ENCODE peak calls at places on chromosomes 7 and 10, in four cellular contexts. W is GM12878, E is HepG2, N is SK-N-SH. D is an unnamed sample.
A peak's percentile ranks its signal among the peaks of the same experiment; 100 is the strongest.

GRCh38 chr7:98946389-98946788 is 68.1 kb downstream of the TRRAP start:
- DNase-seq in W (no peak), E (no peak), N (no peak), D (no peak)

GRCh38 chr10:13707156-13707881 is 120.6 kb downstream of the PRPF18 start:
- DNase-seq in W (no peak), E (peak; percentile 11), N (no peak), D (no peak)

GRCh38 chr10:116120688-116121087 is 152.3 kb downstream of the GFRA1 start:
- DNase-seq in W (no peak), E (no peak), N (no peak), D (no peak)

GRCh38 chr7:30472771-30473392 is 5.7 kb downstream of the NOD1 start:
- DNase-seq in W (no peak), E (no peak), N (no peak), D (no peak)

GRCh38 chr10:9922123-9922685 is 1095.5 kb upstream of the CELF2 start:
- DNase-seq in W (no peak), E (no peak), N (no peak), D (no peak)

GRCh38 chr7:150968056-150968455 is 10.1 kb downstream of the KCNH2 start:
- DNase-seq in W (no peak), E (no peak), N (no peak), D (no peak)

GRCh38 chr7:5248201-5248885 is 34.4 kb upstream of the SLC29A4 start:
- DNase-seq in W (no peak), E (no peak), N (no peak), D (no peak)

GRCh38 chr7:80942261-80943041 is 23.6 kb upstream of the SEMA3C start:
- DNase-seq in W (no peak), E (peak; percentile 61), N (peak; percentile 38), D (no peak)

GRCh38 chr10:12130237-12130872 is 878 bp downstream of the SEC61A2 start:
- DNase-seq in W (peak; percentile 40), E (peak; percentile 71), N (peak; percentile 78), D (no peak)

GRCh38 chr7:101614939-101615302 is 14.2 kb downstream of the MYL10 start:
- DNase-seq in W (no peak), E (no peak), N (no peak), D (no peak)

GRCh38 chr10:62726142-62726541 is 78.4 kb upstream of the ADO start:
- DNase-seq in W (no peak), E (no peak), N (no peak), D (no peak)

GRCh38 chr7:13016633-13017324 is 329.3 kb downstream of the ARL4A start:
- DNase-seq in W (no peak), E (peak; percentile 86), N (no peak), D (no peak)

GRCh38 chr10:96334888-96335526 is 23.8 kb downstream of the OPALIN start:
- DNase-seq in W (no peak), E (peak; percentile 44), N (peak; percentile 47), D (no peak)

DNA sequence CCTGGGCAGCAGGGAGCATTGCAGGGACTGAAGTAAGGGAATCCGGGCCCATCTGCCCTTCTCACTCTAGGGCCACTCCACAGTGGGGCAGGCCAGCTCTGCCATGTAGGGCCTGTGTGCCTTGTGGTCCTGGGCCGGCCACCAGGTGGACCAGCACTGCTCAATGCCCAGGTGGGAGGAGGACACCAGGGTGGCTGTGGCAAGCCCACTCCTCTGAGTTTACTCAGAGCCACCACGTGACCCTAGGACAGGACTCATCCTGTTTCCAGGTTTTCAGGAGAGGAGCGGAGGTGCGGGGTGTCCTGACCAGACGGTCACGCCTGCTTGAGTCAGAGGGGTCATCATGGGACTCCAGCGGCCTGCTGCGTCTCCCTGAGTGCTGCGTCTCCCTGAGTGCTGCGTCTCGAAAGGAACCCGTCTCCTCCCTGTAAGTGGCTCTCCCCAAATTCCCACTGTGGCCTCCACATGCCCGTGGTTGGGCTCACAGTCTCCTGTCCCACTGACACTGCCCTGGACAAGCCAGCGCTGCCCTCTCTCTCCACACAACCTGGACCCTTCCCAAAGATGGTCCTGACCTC is 2.9 kb downstream of the CFAP46 start:
- DNase-seq in W (no peak), E (no peak), N (no peak), D (no peak)
- TF ChIP-seq GABPA in W (no peak), E (no peak), N (no peak), D (no peak)

DNA sequence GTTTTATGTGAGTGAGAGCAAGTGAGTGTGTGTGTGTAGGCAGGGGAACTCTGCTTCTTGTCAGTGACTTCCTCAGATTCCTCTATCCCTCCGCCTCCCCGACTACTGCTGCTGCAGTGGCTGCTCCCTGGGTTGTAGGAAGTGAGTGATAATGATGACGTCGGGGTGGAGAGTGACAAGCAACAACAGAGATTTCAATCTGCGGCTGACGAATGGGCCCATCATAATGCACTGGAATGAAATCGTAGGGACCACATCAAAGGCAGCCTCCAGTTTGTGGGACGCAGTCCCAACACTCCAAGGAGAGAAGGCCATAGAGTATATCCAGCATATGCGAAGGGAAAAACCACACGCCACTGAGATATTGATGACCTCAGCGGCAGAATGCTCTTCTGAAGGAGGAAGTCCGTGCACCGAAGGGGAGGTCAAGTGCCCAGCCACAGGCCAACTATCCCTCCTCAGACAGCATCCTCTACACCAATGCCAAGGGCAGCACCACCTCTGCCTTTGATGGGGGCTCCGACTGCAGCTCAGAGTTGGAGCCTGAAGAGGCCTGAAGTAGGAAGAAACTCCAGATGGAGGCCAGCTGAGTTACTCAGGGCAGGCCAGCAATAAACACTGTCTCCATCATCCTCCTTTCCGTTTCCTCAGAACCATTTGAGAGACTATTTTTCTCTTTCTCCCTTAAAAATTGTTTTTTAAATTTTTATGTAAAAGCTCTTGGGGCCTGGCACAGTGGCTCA is 11.3 kb upstream of the STMP1 start:
- DNase-seq in W (no peak), E (no peak), N (no peak), D (no peak)
- TF ChIP-seq POLR2AphosphoS5 in W (no peak), E (no peak), N (no peak), D (peak; percentile 31)

DNA sequence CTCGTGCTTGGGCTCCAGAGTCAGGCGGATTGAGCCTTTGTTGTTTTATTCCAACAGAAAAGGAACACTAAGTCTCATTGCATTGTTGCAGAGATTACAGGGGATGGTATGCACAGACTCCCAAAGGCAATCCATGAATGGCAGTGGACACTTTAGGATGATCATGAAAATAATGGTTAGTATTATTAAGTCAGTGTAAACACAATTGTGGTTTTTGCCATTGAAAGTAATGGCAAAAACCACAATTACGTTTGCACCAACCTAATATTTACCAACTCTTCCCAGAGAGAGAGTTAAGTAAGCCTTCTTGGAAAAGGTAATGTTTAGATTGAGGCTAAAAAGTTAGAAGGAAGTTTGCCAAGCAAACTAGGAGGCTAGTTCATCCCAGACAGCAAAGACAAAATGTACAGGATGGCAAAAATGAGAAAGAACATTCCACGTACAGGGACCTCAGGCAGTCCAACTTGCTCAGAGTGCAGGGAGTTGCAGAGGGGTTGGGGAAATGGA is 72.9 kb upstream of the AMPH start:
- DNase-seq in W (no peak), E (no peak), N (no peak), D (no peak)
- TF ChIP-seq REST in W (no peak), E (no peak), N (no peak), D (no peak)

DNA sequence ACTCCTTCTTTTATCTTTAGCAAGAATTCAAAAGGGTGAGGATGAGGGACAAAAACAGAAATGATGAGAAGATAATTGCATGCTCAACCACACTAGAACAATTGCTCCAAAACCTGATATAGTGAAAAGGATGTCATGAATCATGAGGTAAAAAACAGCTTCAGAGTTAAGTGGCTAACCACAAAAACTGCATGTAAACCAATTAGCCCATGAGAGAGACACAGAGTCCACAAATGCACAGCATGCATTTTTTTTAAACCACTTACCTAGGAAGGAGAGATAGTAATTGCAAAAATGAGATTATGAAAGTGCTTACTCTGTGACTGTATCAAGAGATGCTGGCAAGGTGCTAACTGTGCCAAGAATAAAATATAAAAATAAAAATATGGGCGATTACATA is 132.9 kb downstream of the MBL2 start:
- DNase-seq in W (no peak), E (no peak), N (peak; percentile 17), D (no peak)
- TF ChIP-seq GABPA in W (no peak), E (no peak), N (no peak), D (no peak)

GRCh38 chr10:8065651-8066050 is 11.2 kb downstream of the GATA3 start:
- DNase-seq in W (no peak), E (no peak), N (no peak), D (no peak)

GRCh38 chr10:8066146-8066545 is 11.7 kb downstream of the GATA3 start:
- DNase-seq in W (no peak), E (no peak), N (no peak), D (no peak)

GRCh38 chr10:8064436-8064835 is 9.9 kb downstream of the GATA3 start:
- DNase-seq in W (no peak), E (no peak), N (no peak), D (no peak)

GRCh38 chr10:8069108-8069507 is 14.6 kb downstream of the GATA3 start:
- DNase-seq in W (peak; percentile 28), E (no peak), N (no peak), D (no peak)

DNA sequence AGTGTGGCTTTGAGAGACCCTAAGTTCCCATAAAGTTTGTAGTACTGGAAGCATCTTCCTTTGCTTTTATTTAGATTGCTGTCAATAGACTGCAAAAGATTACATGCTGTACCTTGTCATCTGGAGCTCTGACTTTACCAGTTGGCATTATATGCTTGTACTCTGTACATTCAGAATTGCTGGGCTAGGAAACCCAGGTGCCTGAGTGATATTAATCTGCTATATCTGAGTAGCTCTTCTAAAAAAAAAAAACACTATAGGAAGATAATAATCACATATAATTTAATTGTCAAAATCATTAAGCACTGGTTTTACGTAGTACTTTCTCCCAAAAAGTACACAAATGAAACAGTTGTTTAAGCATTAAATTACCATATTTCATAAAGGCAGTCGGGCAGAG is 12.3 kb downstream of the GATA3 start:
- DNase-seq in W (no peak), E (no peak), N (no peak), D (no peak)
- TF ChIP-seq POLR2AphosphoS5 in W (no peak), E (no peak), N (no peak), D (no peak)

GRCh38 chr10:32056136-32057040 is at the start of gene KIF5B:
- DNase-seq in W (peak; percentile 44), E (peak; percentile 74), N (peak; percentile 98), D (peak; percentile 74)
- TF ChIP-seq REST in W (peak; percentile 15), E (peak; percentile 15), N (peak; percentile 4), D (peak; percentile 78)

GRCh38 chr10:114711487-114712250 is 53.6 kb upstream of the ABLIM1 start:
- DNase-seq in W (no peak), E (no peak), N (no peak), D (no peak)
- TF ChIP-seq GABPA in W (no peak), E (no peak), N (no peak), D (no peak)